ENCODE peak calls at places on chromosomes 5 and 9, in four cellular contexts. One of them, this sample, is unnamed.

GRCh38 chr9:126637002-126637849 is 23.5 kb downstream of the LMX1B start:
- DNase-seq in EL: no peak
- DNase-seq in type B pancreatic cell: no peak
- DNase-seq in D341Med: peak
- DNase-seq in this sample: no peak

GRCh38 chr5:137666109-137666850 is 69.6 kb downstream of the KLHL3 start:
- DNase-seq in EL: peak
- DNase-seq in type B pancreatic cell: no peak
- DNase-seq in D341Med: no peak
- DNase-seq in this sample: no peak

GRCh38 chr5:150295172-150295611 is 5.6 kb upstream of the CAMK2A start:
- DNase-seq in EL: peak
- DNase-seq in type B pancreatic cell: no peak
- DNase-seq in D341Med: no peak
- DNase-seq in this sample: no peak

GRCh38 chr5:141100243-141100805 is at the start of gene PCDHB3:
- DNase-seq in EL: peak
- DNase-seq in type B pancreatic cell: no peak
- DNase-seq in D341Med: peak
- DNase-seq in this sample: no peak

GRCh38 chr9:29006603-29007002 is 1433.3 kb upstream of the C9orf72 start:
- DNase-seq in EL: no peak
- DNase-seq in type B pancreatic cell: no peak
- DNase-seq in D341Med: no peak
- DNase-seq in this sample: no peak

GRCh38 chr5:158953929-158954534 is 145.7 kb downstream of the EBF1 start:
- DNase-seq in EL: no peak
- DNase-seq in type B pancreatic cell: no peak
- DNase-seq in D341Med: no peak
- DNase-seq in this sample: no peak

GRCh38 chr5:17738461-17738860 is 104.2 kb downstream of the TAF11L14 start:
- DNase-seq in EL: no peak
- DNase-seq in type B pancreatic cell: no peak
- DNase-seq in D341Med: no peak
- DNase-seq in this sample: no peak

GRCh38 chr9:38087934-38088925 is 19.2 kb upstream of the SHB start:
- DNase-seq in EL: peak
- DNase-seq in type B pancreatic cell: peak
- DNase-seq in D341Med: peak
- DNase-seq in this sample: no peak

GRCh38 chr5:145396888-145397287 is 438.3 kb downstream of the PRELID2 start:
- DNase-seq in EL: peak
- DNase-seq in type B pancreatic cell: no peak
- DNase-seq in D341Med: no peak
- DNase-seq in this sample: no peak

GRCh38 chr5:111635151-111635945 is 121.6 kb downstream of the NREP start:
- DNase-seq in EL: no peak
- DNase-seq in type B pancreatic cell: no peak
- DNase-seq in D341Med: no peak
- DNase-seq in this sample: no peak

GRCh38 chr5:148841519-148841918 is 15.1 kb downstream of the ADRB2 start:
- DNase-seq in EL: no peak
- DNase-seq in type B pancreatic cell: no peak
- DNase-seq in D341Med: no peak
- DNase-seq in this sample: no peak

GRCh38 chr9:90914196-90914595 is 112.6 kb downstream of the SYK start:
- DNase-seq in EL: no peak
- DNase-seq in type B pancreatic cell: no peak
- DNase-seq in D341Med: no peak
- DNase-seq in this sample: no peak

GRCh38 chr5:176541338-176542134 is 4.3 kb upstream of the RNF44 start:
- DNase-seq in EL: no peak
- DNase-seq in type B pancreatic cell: no peak
- DNase-seq in D341Med: no peak
- DNase-seq in this sample: no peak

GRCh38 chr9:99024959-99025358 is 80.0 kb upstream of the TGFBR1 start:
- DNase-seq in EL: peak
- DNase-seq in type B pancreatic cell: no peak
- DNase-seq in D341Med: no peak
- DNase-seq in this sample: no peak

GRCh38 chr5:140549237-140550144 is 2.0 kb downstream of the EIF4EBP3 start:
- DNase-seq in EL: peak
- DNase-seq in type B pancreatic cell: no peak
- DNase-seq in D341Med: no peak
- DNase-seq in this sample: no peak

GRCh38 chr5:62206150-62206829 is 99.7 kb upstream of the KIF2A start:
- DNase-seq in EL: peak
- DNase-seq in type B pancreatic cell: no peak
- DNase-seq in D341Med: peak
- DNase-seq in this sample: no peak

GRCh38 chr9:128034821-128035764 is 32.0 kb downstream of the NAIF1 start:
- DNase-seq in EL: peak
- DNase-seq in type B pancreatic cell: peak
- DNase-seq in D341Med: peak
- DNase-seq in this sample: peak

GRCh38 chr5:6448622-6449464 is at the start of gene UBE2QL1:
- DNase-seq in EL: no peak
- DNase-seq in type B pancreatic cell: no peak
- DNase-seq in D341Med: peak
- DNase-seq in this sample: no peak

GRCh38 chr5:54455413-54456157 is at the start of gene HSPB3:
- DNase-seq in EL: peak
- DNase-seq in type B pancreatic cell: no peak
- DNase-seq in D341Med: no peak
- DNase-seq in this sample: no peak

GRCh38 chr5:84255318-84255717 is 129.4 kb downstream of the EDIL3 start:
- DNase-seq in EL: peak
- DNase-seq in type B pancreatic cell: no peak
- DNase-seq in D341Med: peak
- DNase-seq in this sample: no peak

GRCh38 chr5:112304743-112305142 is 114.3 kb downstream of the EPB41L4A start:
- DNase-seq in EL: no peak
- DNase-seq in type B pancreatic cell: no peak
- DNase-seq in D341Med: no peak
- DNase-seq in this sample: no peak

GRCh38 chr9:91376239-91376638 is 14.5 kb upstream of the AUH start:
- DNase-seq in EL: no peak
- DNase-seq in type B pancreatic cell: no peak
- DNase-seq in D341Med: no peak
- DNase-seq in this sample: no peak

GRCh38 chr9:75200892-75201470 is 112.7 kb downstream of the OSTF1 start:
- DNase-seq in EL: peak
- DNase-seq in type B pancreatic cell: no peak
- DNase-seq in D341Med: no peak
- DNase-seq in this sample: no peak

GRCh38 chr9:91836515-91836914 is 113.5 kb downstream of the ROR2 start:
- DNase-seq in EL: no peak
- DNase-seq in type B pancreatic cell: no peak
- DNase-seq in D341Med: no peak
- DNase-seq in this sample: no peak

This sample was measured in DMS79.